ENCODE peak calls at places on chromosomes 7 and 10, in six cellular contexts. G is IMR-90, Q is mesenchymal stem cell, E is neuronal stem cell, M is mesendoderm, V is trophoblast cell. R is an unnamed sample.

GRCh38 chr10:124685251-124685650 is 58.9 kb downstream of the FAM53B start:
- DNase-seq in G (no peak), Q (no peak), E (no peak), M (no peak), V (no peak), R (no peak)

GRCh38 chr7:127629268-127629854 is 11.4 kb upstream of the PAX4 start:
- DNase-seq in G (no peak), Q (no peak), E (no peak), M (peak), V (peak), R (peak)

GRCh38 chr10:28397229-28397628 is 94.4 kb upstream of the MPP7 start:
- DNase-seq in G (no peak), Q (no peak), E (no peak), M (no peak), V (no peak), R (no peak)

GRCh38 chr7:2437136-2437535 is 33.7 kb downstream of the CHST12 start:
- DNase-seq in G (no peak), Q (no peak), E (no peak), M (no peak), V (no peak), R (no peak)

GRCh38 chr7:151810434-151811232 is 66.3 kb downstream of the PRKAG2 start:
- DNase-seq in G (no peak), Q (no peak), E (no peak), M (no peak), V (peak), R (no peak)

GRCh38 chr10:80506189-80506575 is 31.5 kb upstream of the SH2D4B start:
- DNase-seq in G (peak), Q (peak), E (no peak), M (peak), V (peak), R (no peak)

GRCh38 chr10:127989481-127989964 is 82.6 kb downstream of the PTPRE start:
- DNase-seq in G (no peak), Q (peak), E (no peak), M (no peak), V (no peak), R (no peak)

GRCh38 chr10:50395279-50395678 is 144.0 kb upstream of the ASAH2 start:
- DNase-seq in G (peak), Q (peak), E (no peak), M (no peak), V (no peak), R (no peak)

GRCh38 chr7:37669818-37670217 is 13.7 kb upstream of the GPR141 start:
- DNase-seq in G (no peak), Q (no peak), E (no peak), M (no peak), V (no peak), R (no peak)

GRCh38 chr10:57788117-57788516 is 479.6 kb downstream of the IPMK start:
- DNase-seq in G (no peak), Q (no peak), E (no peak), M (peak), V (no peak), R (no peak)

GRCh38 chr10:57786850-57787750 is 480.6 kb downstream of the IPMK start:
- DNase-seq in G (no peak), Q (no peak), E (no peak), M (peak), V (no peak), R (peak)

GRCh38 chr10:57786331-57786730 is 481.4 kb downstream of the IPMK start:
- DNase-seq in G (no peak), Q (no peak), E (no peak), M (no peak), V (no peak), R (peak)

GRCh38 chr10:57785068-57785467 is 482.6 kb downstream of the IPMK start:
- DNase-seq in G (no peak), Q (no peak), E (no peak), M (no peak), V (no peak), R (no peak)

GRCh38 chr10:57785546-57785945 is 482.1 kb downstream of the IPMK start:
- DNase-seq in G (no peak), Q (no peak), E (no peak), M (peak), V (peak), R (no peak)
- H3K4ac ChIP-seq in G (no peak), Q (no peak), E (no peak), M (no peak), V (no peak), R (no peak)

GRCh38 chr10:77875730-77876129 is 50.8 kb downstream of the DLG5 start:
- DNase-seq in G (no peak), Q (no peak), E (no peak), M (no peak), V (no peak), R (no peak)
- H3K4ac ChIP-seq in G (no peak), Q (no peak), E (no peak), M (peak), V (peak), R (no peak)

GRCh38 chr10:29588640-29589421 is 45.9 kb downstream of the SVIL start:
- DNase-seq in G (peak), Q (peak), E (no peak), M (peak), V (peak), R (no peak)
- H3K4ac ChIP-seq in G (peak), Q (no peak), E (no peak), M (no peak), V (peak), R (no peak)

DNA sequence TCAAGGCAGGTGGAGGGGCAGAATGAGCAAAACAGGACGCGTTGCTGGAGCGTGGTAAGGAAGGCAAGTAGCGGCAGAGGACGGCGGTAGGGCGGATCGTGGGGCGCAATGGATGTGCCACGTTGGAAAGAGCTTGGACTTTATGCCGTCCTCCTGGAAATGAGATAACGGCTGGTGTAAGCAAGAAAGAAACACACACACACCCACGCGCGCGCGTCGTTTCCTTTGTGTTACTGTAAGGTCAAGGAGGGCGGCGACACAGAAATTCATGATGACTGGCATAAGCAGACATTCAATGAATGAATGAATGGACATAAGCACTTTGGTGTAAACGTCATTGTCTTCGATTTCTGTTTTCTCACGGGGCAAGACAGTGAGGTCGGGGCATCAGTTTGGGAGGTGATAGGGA is 683 bp upstream of the ENTPD7 start:
- DNase-seq in G (peak), Q (peak), E (peak), M (peak), V (peak), R (peak)
- H3K4ac ChIP-seq in G (peak), Q (no peak), E (no peak), M (no peak), V (no peak), R (no peak)

DNA sequence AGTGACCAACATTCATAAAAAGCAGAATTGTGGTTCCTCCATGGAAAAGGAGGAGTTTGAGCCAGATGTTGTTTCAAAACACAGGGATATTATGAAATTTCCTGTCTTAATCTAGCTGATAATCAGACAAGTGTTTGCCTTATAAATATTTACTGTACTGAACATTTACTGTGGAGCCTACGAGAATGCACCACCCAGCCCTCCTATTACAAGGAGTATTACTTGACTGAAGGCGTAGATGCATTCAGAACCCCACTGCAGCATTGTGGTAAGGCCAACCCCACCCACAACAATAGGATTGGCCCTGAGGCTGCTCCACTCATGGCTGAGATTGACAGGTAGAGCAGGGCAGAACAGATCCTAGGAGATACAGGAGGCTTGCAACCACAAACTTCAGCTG is 118.9 kb downstream of the AKR1D1 start:
- DNase-seq in G (no peak), Q (peak), E (no peak), M (no peak), V (no peak), R (no peak)
- H3K4ac ChIP-seq in G (no peak), Q (no peak), E (no peak), M (peak), V (no peak), R (no peak)

R was measured in H9.